ENCODE peak calls at places on chromosomes 3 and 15, in eight cellular contexts. P is AG04449, X is sigmoid colon, G is astrocyte, D is skeletal muscle cell, R is colonic mucosa, O is OCI-LY7, A is lower lobe of right lung. B is an unnamed sample.

GRCh38 chr3:57434041-57434440 is 110.1 kb downstream of the DNAH12 start:
- DNase-seq in X (no peak), R (no peak), A (no peak), O (peak; percentile 13), D (no peak), P (no peak), G (peak; percentile 15), B (no peak)

GRCh38 chr3:11563159-11563558 is 80.6 kb downstream of the VGLL4 start:
- DNase-seq in X (no peak), A (no peak), D (no peak), O (no peak), G (no peak), P (no peak), R (no peak), B (no peak)

GRCh38 chr3:108178676-108179075 is 43.5 kb downstream of the IFT57 start:
- DNase-seq in R (no peak), P (no peak), O (no peak), A (no peak), X (no peak), G (peak; percentile 36), D (no peak), B (no peak)

GRCh38 chr3:16476636-16477035 is 36.9 kb downstream of the RFTN1 start:
- DNase-seq in P (peak; percentile 96), A (no peak), X (no peak), O (no peak), G (peak; percentile 98), R (no peak), D (peak; percentile 94), B (peak; percentile 56)

GRCh38 chr15:35281515-35281914 is 196.4 kb upstream of the NANOGP8 start:
- DNase-seq in A (no peak), X (no peak), D (no peak), O (no peak), P (no peak), R (no peak), G (peak; percentile 54), B (peak; percentile 30)

GRCh38 chr15:81407151-81407550 is 33.1 kb upstream of the TMC3 start:
- DNase-seq in O (no peak), P (no peak), R (no peak), X (no peak), G (no peak), D (no peak), A (no peak), B (no peak)

GRCh38 chr3:14113964-14114667 is 10.6 kb downstream of the CHCHD4 start:
- DNase-seq in X (no peak), A (no peak), O (no peak), D (no peak), P (no peak), R (peak; percentile 13), G (no peak), B (no peak)

GRCh38 chr3:105402287-105402801 is 35.6 kb downstream of the ALCAM start:
- DNase-seq in X (peak; percentile 33), A (no peak), R (no peak), O (no peak), G (peak; percentile 63), P (no peak), D (no peak), B (no peak)

GRCh38 chr3:123169492-123169929 is 32.2 kb upstream of the SEC22A start:
- DNase-seq in O (no peak), X (no peak), A (no peak), P (no peak), G (no peak), R (no peak), D (no peak), B (no peak)

GRCh38 chr15:52289629-52290081 is 5.9 kb downstream of the MYO5C start:
- DNase-seq in G (no peak), X (no peak), O (no peak), D (no peak), A (peak; percentile 63), P (no peak), R (peak; percentile 91), B (no peak)

GRCh38 chr15:92021765-92022164 is 168.3 kb downstream of the SLCO3A1 start:
- DNase-seq in O (peak; percentile 32), P (no peak), G (no peak), X (no peak), A (no peak), D (no peak), R (peak; percentile 31), B (no peak)

GRCh38 chr15:61171190-61171589 is 57.9 kb downstream of the RORA start:
- DNase-seq in P (no peak), R (no peak), D (no peak), A (no peak), O (peak; percentile 34), G (no peak), X (no peak), B (no peak)

GRCh38 chr3:40215015-40215414 is 94.5 kb upstream of the EIF1B start:
- DNase-seq in D (no peak), O (no peak), R (no peak), A (no peak), G (no peak), P (no peak), X (no peak), B (no peak)

GRCh38 chr3:5136619-5137429 is 14.7 kb downstream of the ARL8B start:
- DNase-seq in O (peak; percentile 83), A (no peak), D (no peak), X (no peak), P (no peak), G (peak; percentile 35), R (no peak), B (no peak)

GRCh38 chr15:76752549-76752948 is 152.6 kb downstream of the SCAPER start:
- DNase-seq in P (no peak), A (no peak), O (no peak), D (no peak), R (no peak), G (no peak), X (no peak), B (no peak)

GRCh38 chr15:100160953-100161352 is 180.8 kb downstream of the ADAMTS17 start:
- DNase-seq in X (no peak), D (no peak), A (no peak), R (no peak), P (no peak), G (no peak), O (no peak), B (no peak)

GRCh38 chr3:85270488-85270887 is 311.7 kb downstream of the CADM2 start:
- DNase-seq in G (no peak), D (no peak), X (no peak), O (no peak), R (no peak), P (no peak), A (no peak), B (no peak)

GRCh38 chr15:82043130-82043673 is 2.6 kb downstream of the MEX3B start:
- DNase-seq in P (no peak), A (no peak), D (no peak), O (no peak), X (peak; percentile 66), R (no peak), G (no peak), B (no peak)

DNA sequence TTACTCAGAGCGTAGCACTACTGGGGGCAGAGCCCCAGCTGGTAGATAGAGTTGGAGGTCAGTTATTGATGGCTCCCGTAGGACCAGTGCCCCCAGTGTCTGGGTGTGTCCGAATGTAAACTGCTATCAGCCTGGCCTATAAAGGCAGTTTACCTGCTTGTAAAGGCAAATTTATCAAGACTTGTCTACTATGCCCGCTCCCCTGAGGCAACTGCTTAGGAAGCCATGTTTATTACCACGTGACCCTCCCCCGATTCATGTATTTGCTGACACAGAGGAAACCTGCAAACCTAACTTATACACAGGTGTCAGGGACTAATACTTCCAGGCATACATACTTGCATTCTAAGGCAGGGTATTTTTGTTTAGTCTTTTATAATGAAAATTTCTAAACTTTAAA is 647 bp upstream of the PPP1R14D start:
- DNase-seq in X (no peak), A (no peak), P (no peak), D (no peak), R (peak; percentile 75), O (no peak), G (no peak), B (no peak)
- H3K4me3 ChIP-seq in X (no peak overlapping the region), A (no peak overlapping the region), P (no peak overlapping the region), D (no peak overlapping the region), R (peak overlapping the region; percentile 4), O (no peak overlapping the region), G (no peak overlapping the region), B (no peak overlapping the region)

DNA sequence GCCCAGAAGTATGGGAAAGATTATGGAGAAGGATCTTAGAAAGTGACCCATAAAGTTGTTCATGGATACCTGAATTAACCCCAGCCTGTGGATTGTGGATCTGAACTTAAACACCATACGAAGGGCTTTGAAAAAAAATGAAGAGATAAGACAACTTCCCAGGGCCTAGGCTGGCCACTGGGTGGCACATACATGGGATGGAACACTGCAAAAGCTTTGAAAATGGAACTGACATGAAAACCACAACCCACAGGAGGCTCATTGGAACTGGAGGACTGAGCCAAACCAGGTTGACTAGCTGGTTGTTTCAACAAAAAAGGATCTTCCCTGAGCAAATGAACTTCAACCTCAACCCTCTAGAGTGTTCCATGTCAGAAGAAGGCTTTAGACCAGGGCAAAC is 34.5 kb downstream of the FMN1 start:
- DNase-seq in D (no peak), P (no peak), R (no peak), O (peak; percentile 5), A (no peak), G (no peak), X (no peak), B (no peak)
- H3K4me3 ChIP-seq in D (no peak overlapping the region), P (no peak overlapping the region), R (no peak overlapping the region), O (no peak overlapping the region), A (no peak overlapping the region), G (no peak overlapping the region), X (no peak overlapping the region), B (no peak overlapping the region)

DNA sequence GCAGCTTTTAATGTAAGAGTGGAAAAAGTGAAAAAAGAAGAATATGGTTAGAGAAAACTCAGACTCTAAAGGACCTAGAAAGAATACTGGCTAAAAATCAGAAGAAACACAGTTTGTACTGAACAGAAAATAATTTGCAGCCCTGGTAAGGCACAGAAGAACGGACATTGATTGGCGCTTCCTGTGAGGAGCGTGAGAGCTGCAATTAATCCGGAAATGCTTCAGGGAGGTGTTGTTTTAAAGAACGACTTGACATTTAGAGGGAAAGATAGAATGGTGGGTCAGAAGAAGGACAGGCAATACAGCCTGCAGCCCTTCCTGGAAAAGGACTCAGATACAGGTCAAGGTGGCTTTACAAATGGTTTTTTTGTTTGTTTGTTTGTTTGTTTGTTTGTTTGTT is 151.3 kb upstream of the TSC22D2 start:
- DNase-seq in A (no peak), X (no peak), D (no peak), R (no peak), O (no peak), G (no peak), P (no peak), B (no peak)
- H3K4me3 ChIP-seq in A (no peak overlapping the region), X (no peak overlapping the region), D (no peak overlapping the region), R (no peak overlapping the region), O (no peak overlapping the region), G (no peak overlapping the region), P (no peak overlapping the region), B (no peak overlapping the region)

GRCh38 chr15:77974416-77975331 is 102.8 kb downstream of the TBC1D2B start:
- DNase-seq in A (no peak), D (no peak), X (no peak), G (no peak), R (peak; percentile 17), P (no peak), O (no peak), B (no peak)

GRCh38 chr15:77969055-77969454 is 108.5 kb downstream of the TBC1D2B start:
- DNase-seq in R (no peak), O (no peak), P (no peak), X (no peak), D (no peak), G (no peak), A (no peak), B (no peak)

GRCh38 chr15:77975332-77976119 is 102.0 kb downstream of the TBC1D2B start:
- DNase-seq in R (peak; percentile 25), D (no peak), A (no peak), P (no peak), X (no peak), G (no peak), O (no peak), B (no peak)

GRCh38 chr15:77974098-77974414 is 103.5 kb downstream of the TBC1D2B start:
- DNase-seq in X (peak; percentile 88), A (peak; percentile 66), O (no peak), R (peak; percentile 42), G (peak; percentile 41), D (no peak), P (no peak), B (no peak)
- H3K4me3 ChIP-seq in X (no peak overlapping the region), A (no peak overlapping the region), O (no peak overlapping the region), R (no peak overlapping the region), G (no peak overlapping the region), D (no peak overlapping the region), P (no peak overlapping the region), B (no peak overlapping the region)